ENCODE peak calls at places on chromosomes 7 and 10, in ten cellular contexts. M, R, E, C, Y, I, Z, Q, N and S are unnamed samples.

GRCh38 chr10:84820121-84820520 is 491.7 kb downstream of the CCSER2 start:
- DNase-seq in M (peak), R (no peak), E (no peak), C (no peak), Y (no peak), I (no peak), Z (no peak), Q (no peak), N (no peak), S (no peak)

GRCh38 chr7:155471728-155472127 is 13.8 kb downstream of the EN2 start:
- DNase-seq in M (no peak), R (no peak), E (no peak), C (no peak), Y (no peak), I (no peak), Z (no peak), Q (no peak), N (no peak), S (no peak)

GRCh38 chr7:157425761-157426160 is 89.0 kb downstream of the DNAJB6 start:
- DNase-seq in M (no peak), R (no peak), E (no peak), C (no peak), Y (no peak), I (no peak), Z (no peak), Q (no peak), N (no peak), S (no peak)

GRCh38 chr10:74058071-74058470 is 60.2 kb downstream of the VCL start:
- DNase-seq in M (no peak), R (peak), E (no peak), C (no peak), Y (no peak), I (no peak), Z (no peak), Q (no peak), N (no peak), S (no peak)

GRCh38 chr10:127424594-127425264 is 124.4 kb upstream of the NPS start:
- DNase-seq in M (no peak), R (no peak), E (no peak), C (no peak), Y (no peak), I (peak), Z (no peak), Q (no peak), N (peak), S (no peak)

GRCh38 chr10:5905854-5906507 is 15.9 kb downstream of the FBH1 start:
- DNase-seq in M (no peak), R (no peak), E (no peak), C (peak), Y (no peak), I (no peak), Z (no peak), Q (no peak), N (no peak), S (no peak)

GRCh38 chr10:114073787-114074186 is 30.1 kb downstream of the ADRB1 start:
- DNase-seq in M (no peak), R (peak), E (no peak), C (no peak), Y (no peak), I (no peak), Z (no peak), Q (peak), N (no peak), S (no peak)

GRCh38 chr7:8109196-8110022 is 140.8 kb downstream of the GLCCI1 start:
- DNase-seq in M (no peak), R (no peak), E (no peak), C (peak), Y (no peak), I (peak), Z (peak), Q (no peak), N (peak), S (no peak)

GRCh38 chr7:33998487-33998886 is 93.1 kb downstream of the BMPER start:
- DNase-seq in M (no peak), R (no peak), E (no peak), C (no peak), Y (no peak), I (no peak), Z (peak), Q (no peak), N (no peak), S (no peak)

GRCh38 chr10:96641896-96642295 is 55.1 kb upstream of the TM9SF3 start:
- DNase-seq in M (no peak), R (no peak), E (no peak), C (no peak), Y (no peak), I (no peak), Z (no peak), Q (no peak), N (no peak), S (no peak)

GRCh38 chr10:53754851-53755250 is 982.3 kb upstream of the MBL2 start:
- DNase-seq in M (no peak), R (no peak), E (no peak), C (no peak), Y (no peak), I (no peak), Z (no peak), Q (no peak), N (no peak), S (no peak)

GRCh38 chr7:24851791-24852190 is 94.5 kb upstream of the GSDME start:
- DNase-seq in M (no peak), R (no peak), E (no peak), C (no peak), Y (no peak), I (peak), Z (peak), Q (peak), N (no peak), S (no peak)

GRCh38 chr7:32154797-32155196 is 84.6 kb upstream of the PDE1C start:
- DNase-seq in M (no peak), R (no peak), E (no peak), C (no peak), Y (no peak), I (peak), Z (no peak), Q (no peak), N (no peak), S (no peak)

GRCh38 chr7:111678986-111679385 is 116.7 kb upstream of the IMMP2L start:
- DNase-seq in M (no peak), R (no peak), E (no peak), C (no peak), Y (no peak), I (no peak), Z (peak), Q (no peak), N (no peak), S (no peak)